ENCODE peak calls at places on chromosomes 12 and 14, in six cellular contexts. Y, J, U, N, H and R are unnamed samples.
A peak's percentile ranks its signal among the peaks of the same experiment; 100 is the strongest.

GRCh38 chr14:91339076-91339475 is 78.5 kb downstream of the CCDC88C start:
- DNase-seq in Y (no peak), J (no peak), U (no peak), N (no peak), H (no peak), R (no peak)

GRCh38 chr14:26187996-26188605 is 409.7 kb downstream of the NOVA1 start:
- DNase-seq in U (no peak), H (no peak), J (no peak), Y (no peak), N (no peak), R (no peak)

GRCh38 chr12:92080390-92081285 is 65.0 kb downstream of the BTG1 start:
- DNase-seq in Y (peak; percentile 90), N (no peak), H (no peak), U (no peak), J (peak; percentile 90), R (peak; percentile 38)

GRCh38 chr12:113392988-113393579 is 10.6 kb downstream of the SDS start:
- DNase-seq in J (no peak), U (peak; percentile 48), Y (peak; percentile 42), N (peak; percentile 59), H (peak; percentile 97), R (peak; percentile 82)

GRCh38 chr12:53299454-53300180 is at the start of gene MYG1:
- DNase-seq in H (no peak), Y (peak; percentile 95), U (peak; percentile 89), N (peak; percentile 43), J (peak; percentile 84), R (peak; percentile 88)

GRCh38 chr12:111438501-111438900 is 32.8 kb downstream of the SH2B3 start:
- DNase-seq in U (no peak), Y (no peak), H (no peak), J (peak; percentile 51), N (no peak), R (no peak)

GRCh38 chr12:3432176-3432742 is 58.7 kb upstream of the PRMT8 start:
- DNase-seq in N (no peak), Y (no peak), H (no peak), U (peak; percentile 14), J (no peak), R (no peak)

GRCh38 chr14:41072776-41073175 is 533.9 kb upstream of the LRFN5 start:
- DNase-seq in U (no peak), Y (no peak), H (no peak), N (no peak), J (no peak), R (no peak)

GRCh38 chr14:90760591-90761316 is 55.5 kb downstream of the TTC7B start:
- DNase-seq in Y (peak; percentile 55), J (peak; percentile 33), H (peak; percentile 17), N (no peak), U (peak; percentile 38), R (peak; percentile 54)

GRCh38 chr12:80441921-80442320 is 2.1 kb upstream of the PTPRQ start:
- DNase-seq in U (no peak), J (peak; percentile 52), H (no peak), N (no peak), Y (no peak), R (no peak)

GRCh38 chr12:52423661-52424503 is 10.3 kb downstream of the KRT75 start:
- DNase-seq in U (no peak), Y (no peak), N (no peak), H (no peak), J (no peak), R (no peak)

GRCh38 chr12:1195513-1195912 is 204.5 kb downstream of the ERC1 start:
- DNase-seq in Y (no peak), U (no peak), H (no peak), J (no peak), N (no peak), R (no peak)

GRCh38 chr14:56160058-56160457 is 41.8 kb downstream of the PELI2 start:
- DNase-seq in Y (no peak), N (no peak), J (no peak), U (no peak), H (no peak), R (no peak)

GRCh38 chr12:114835031-114835430 is 151.1 kb upstream of the TBX3 start:
- DNase-seq in N (no peak), H (no peak), Y (no peak), J (peak; percentile 85), U (no peak), R (no peak)

GRCh38 chr12:92363295-92364146 is 217.9 kb upstream of the BTG1 start:
- DNase-seq in J (peak; percentile 4), Y (no peak), H (no peak), N (peak; percentile 96), U (no peak), R (no peak)

GRCh38 chr12:86134571-86134970 is 121.6 kb downstream of the MGAT4C start:
- DNase-seq in H (no peak), J (peak; percentile 35), N (no peak), Y (peak; percentile 4), U (no peak), R (no peak)

GRCh38 chr14:99454246-99454645 is 26.4 kb downstream of the SETD3 start:
- DNase-seq in N (no peak), Y (no peak), J (no peak), H (no peak), U (no peak), R (no peak)

GRCh38 chr12:39571351-39571750 is 48.3 kb downstream of the ABCD2 start:
- DNase-seq in U (no peak), Y (no peak), N (no peak), J (no peak), H (no peak), R (no peak)

GRCh38 chr12:100962086-100962712 is 167.6 kb downstream of the ANO4 start:
- DNase-seq in U (no peak), Y (no peak), N (no peak), J (no peak), H (no peak), R (no peak)

GRCh38 chr12:96108321-96108720 is 72.9 kb upstream of the LTA4H start:
- DNase-seq in N (no peak), J (no peak), H (no peak), Y (peak; percentile 23), U (no peak), R (no peak)

DNA sequence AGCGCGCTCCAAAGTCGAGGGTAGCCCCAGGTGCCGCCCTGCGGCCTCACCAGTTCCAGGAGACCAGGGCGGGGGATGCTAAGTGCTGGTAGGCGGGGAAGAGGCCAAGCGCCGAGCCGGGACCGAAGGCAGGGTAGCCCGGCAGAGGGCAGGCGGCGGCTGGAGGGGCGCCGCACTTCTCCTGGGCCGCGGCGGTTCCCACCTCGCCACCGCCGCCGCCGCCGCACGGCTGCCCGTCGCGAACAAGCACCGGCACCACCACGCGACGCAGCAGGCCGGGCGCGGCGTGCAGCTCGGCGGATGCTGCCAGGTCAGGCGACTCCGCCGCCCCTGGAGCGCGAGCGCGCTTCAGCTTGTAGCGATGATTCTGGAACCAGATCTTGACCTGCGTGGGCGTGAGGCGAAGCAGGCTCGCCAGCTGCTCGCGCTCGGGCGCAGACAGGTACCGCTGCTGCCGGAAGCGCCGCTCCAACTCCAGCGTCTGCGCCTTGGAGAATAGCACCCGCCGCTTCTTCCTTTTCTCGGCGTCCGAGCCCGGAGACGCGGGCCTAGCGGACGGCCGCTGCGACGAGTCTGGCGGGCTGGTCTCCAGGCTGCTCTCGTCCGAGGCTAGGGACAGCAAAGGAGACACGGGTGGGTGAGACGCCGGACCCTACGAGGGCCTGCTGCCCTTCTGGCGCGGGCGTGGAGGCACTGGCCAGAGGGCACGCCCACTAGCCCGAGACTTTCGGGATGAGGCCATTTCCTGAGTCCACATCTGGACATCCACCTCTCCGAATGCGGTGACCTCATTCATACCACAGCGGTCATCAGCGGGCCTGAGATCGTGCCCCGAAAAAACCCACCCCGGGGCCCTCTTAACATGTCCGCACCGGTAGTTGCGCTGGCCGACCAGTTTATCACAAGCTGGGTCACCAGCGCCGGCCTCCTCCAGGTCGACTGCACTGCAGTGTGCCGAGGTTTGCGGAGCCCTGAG is 1.3 kb downstream of the NKX2-8 start:
- DNase-seq in U (no peak), J (peak; percentile 16), Y (peak; percentile 66), N (no peak), H (no peak), R (no peak)
- TF ChIP-seq BHLHE40 in U (no peak), J (no peak), Y (no peak), N (no peak), H (no peak), R (no peak)

GRCh38 chr12:46509135-46509534 is 136.6 kb upstream of the SLC38A2 start:
- DNase-seq in Y (no peak), N (no peak), J (no peak), H (no peak), U (no peak), R (no peak)

GRCh38 chr12:46506198-46506597 is 133.6 kb upstream of the SLC38A2 start:
- DNase-seq in H (no peak), J (no peak), Y (no peak), N (no peak), U (no peak), R (no peak)

GRCh38 chr12:46508651-46509050 is 136.1 kb upstream of the SLC38A2 start:
- DNase-seq in Y (no peak), J (no peak), H (no peak), U (no peak), N (no peak), R (no peak)

GRCh38 chr12:46506961-46507360 is 134.4 kb upstream of the SLC38A2 start:
- DNase-seq in H (no peak), Y (no peak), N (no peak), J (no peak), U (no peak), R (no peak)

GRCh38 chr12:46507766-46508165 is 135.2 kb upstream of the SLC38A2 start:
- DNase-seq in J (no peak), N (no peak), U (no peak), Y (no peak), H (no peak), R (no peak)
- TF ChIP-seq BHLHE40 in J (no peak), N (no peak), U (no peak), Y (no peak), H (no peak), R (no peak)

DNA sequence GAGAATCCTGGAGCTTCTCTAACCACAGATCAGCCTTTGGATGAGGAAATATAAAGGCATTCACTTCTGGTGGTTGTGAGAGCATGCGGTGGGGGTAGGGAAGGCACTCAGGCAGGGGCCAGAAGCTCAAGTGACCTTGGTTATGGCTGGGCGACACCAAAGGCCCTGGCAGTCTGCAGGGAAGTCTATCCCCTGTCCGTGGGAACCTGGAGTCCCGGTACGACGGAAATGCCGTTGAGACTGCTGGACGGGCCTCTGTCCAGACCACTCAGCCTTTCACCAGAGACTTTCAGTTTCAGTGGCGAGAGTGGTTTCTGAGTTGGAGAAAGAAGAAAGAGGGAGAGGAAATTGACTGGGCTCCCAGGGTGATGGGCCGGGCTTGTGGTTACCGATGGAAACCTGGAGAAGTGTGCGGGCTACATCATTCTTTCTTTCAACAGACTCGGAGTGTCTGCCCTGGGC is 20.9 kb downstream of the ISCA2 start:
- DNase-seq in H (no peak), J (peak; percentile 52), Y (no peak), U (peak; percentile 25), N (no peak), R (no peak)
- TF ChIP-seq BHLHE40 in H (no peak), J (no peak), Y (no peak), U (no peak), N (no peak), R (no peak)

DNA sequence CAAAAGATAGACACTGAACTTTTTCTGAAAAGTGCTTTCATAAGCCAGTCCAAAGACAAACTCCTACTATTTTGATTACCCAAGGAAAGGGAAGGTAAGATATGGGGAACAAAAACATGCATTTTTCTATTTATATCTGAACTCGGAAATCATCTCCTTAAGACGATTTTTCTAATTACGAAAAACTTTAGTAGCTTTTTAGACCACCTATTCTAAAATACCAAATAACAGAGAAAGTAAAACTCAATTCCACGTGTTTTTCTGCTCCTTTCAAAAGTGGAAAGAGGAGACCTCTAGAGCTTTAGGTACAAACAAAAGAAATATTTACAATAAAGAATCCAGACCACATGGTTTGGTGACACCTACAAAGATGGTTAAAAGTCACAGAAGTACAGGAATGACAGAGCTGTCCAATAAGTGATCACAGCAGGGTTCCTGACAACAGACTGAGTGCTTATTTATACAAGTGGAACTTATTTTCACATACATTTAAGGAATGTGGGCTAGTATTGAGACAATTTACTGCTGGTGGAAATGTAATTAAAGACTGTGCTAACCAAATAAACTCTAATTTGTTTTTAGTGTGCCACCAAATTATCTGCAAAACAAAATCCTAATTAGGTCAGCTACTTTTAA is 2.5 kb downstream of the LRIG3 start:
- DNase-seq in J (no peak), U (no peak), H (no peak), N (no peak), Y (no peak), R (no peak)
- TF ChIP-seq BHLHE40 in J (no peak), U (no peak), H (no peak), N (no peak), Y (no peak), R (no peak)